ENCODE peak calls at places on chromosomes 13 and 19, in eight cellular contexts. E is right lobe of liver; R is esophagus squamous epithelium; D is heart right ventricle; B is IMR-90; U is Peyer's patch; Z is mucosa of descending colon; H is CD8-positive, alpha-beta T cell. A is an unnamed sample.

GRCh38 chr19:29479941-29480340 is 45.9 kb upstream of the VSTM2B start:
- DNase-seq in E (no peak), R (no peak), D (no peak), B (no peak), U (no peak), Z (no peak), H (no peak), A (no peak)

GRCh38 chr19:38534574-38534973 is 83.2 kb downstream of the MAP4K1 start:
- DNase-seq in E (no peak), R (no peak), D (no peak), B (no peak), U (no peak), Z (no peak), H (no peak), A (no peak)

GRCh38 chr19:13885826-13886365 is 9.0 kb downstream of the NANOS3 start:
- DNase-seq in E (no peak), R (no peak), D (no peak), B (no peak), U (no peak), Z (no peak), H (no peak), A (no peak)

GRCh38 chr13:29279859-29280258 is 315.6 kb downstream of the SLC7A1 start:
- DNase-seq in E (no peak), R (no peak), D (no peak), B (no peak), U (no peak), Z (no peak), H (no peak), A (no peak)

GRCh38 chr13:50387124-50387581 is 371.9 kb downstream of the KCNRG start:
- DNase-seq in E (peak; percentile 92), R (no peak), D (peak; percentile 52), B (peak; percentile 42), U (no peak), Z (peak; percentile 56), H (no peak), A (peak; percentile 53)

GRCh38 chr19:41870401-41870873 is 6.6 kb upstream of the CD79A start:
- DNase-seq in E (no peak), R (no peak), D (no peak), B (peak; percentile 61), U (no peak), Z (peak; percentile 22), H (no peak), A (no peak)

GRCh38 chr19:39247701-39248664 is 673 bp downstream of the IFNL4 start:
- DNase-seq in E (no peak), R (no peak), D (no peak), B (no peak), U (no peak), Z (no peak), H (no peak), A (no peak)

GRCh38 chr19:3849787-3850186 is 19.1 kb downstream of the ZFR2 start:
- DNase-seq in E (no peak), R (no peak), D (no peak), B (no peak), U (no peak), Z (no peak), H (no peak), A (no peak)

GRCh38 chr19:40457048-40457447 is 8.5 kb downstream of the BLVRB start:
- DNase-seq in E (no peak), R (no peak), D (no peak), B (no peak), U (no peak), Z (no peak), H (no peak), A (no peak)

GRCh38 chr13:51355217-51355616 is 15.7 kb downstream of the SERPINE3 start:
- DNase-seq in E (no peak), R (no peak), D (no peak), B (no peak), U (no peak), Z (no peak), H (no peak), A (no peak)

GRCh38 chr19:1430201-1430621 is 8.0 kb upstream of the RPS15 start:
- DNase-seq in E (no peak), R (no peak), D (no peak), B (no peak), U (no peak), Z (peak; percentile 51), H (no peak), A (no peak)

GRCh38 chr13:101523732-101524131 is 71.3 kb downstream of the ITGBL1 start:
- DNase-seq in E (no peak), R (no peak), D (no peak), B (peak; percentile 84), U (no peak), Z (no peak), H (no peak), A (no peak)

GRCh38 chr13:63490149-63490548 is 2074.5 kb upstream of the PCDH20 start:
- DNase-seq in E (no peak), R (no peak), D (no peak), B (no peak), U (no peak), Z (no peak), H (no peak), A (no peak)

GRCh38 chr13:73275163-73275562 is 216.4 kb downstream of the KLF5 start:
- DNase-seq in E (no peak), R (no peak), D (no peak), B (no peak), U (no peak), Z (no peak), H (no peak), A (no peak)

GRCh38 chr13:48043789-48044503 is 6.4 kb downstream of the NUDT15 start:
- DNase-seq in E (no peak), R (no peak), D (no peak), B (peak; percentile 73), U (no peak), Z (no peak), H (no peak), A (no peak)

GRCh38 chr19:49363265-49364082 is at the start of gene DKKL1:
- DNase-seq in E (peak; percentile 98), R (peak; percentile 67), D (peak; percentile 100), B (peak; percentile 99), U (peak; percentile 96), Z (peak; percentile 99), H (peak; percentile 48), A (peak; percentile 96)
- TF ChIP-seq CTCF in E (no peak), R (peak; percentile 38), D (no peak), B (peak; percentile 31), U (no peak), Z (no peak), H (no peak), A (no peak)

DNA sequence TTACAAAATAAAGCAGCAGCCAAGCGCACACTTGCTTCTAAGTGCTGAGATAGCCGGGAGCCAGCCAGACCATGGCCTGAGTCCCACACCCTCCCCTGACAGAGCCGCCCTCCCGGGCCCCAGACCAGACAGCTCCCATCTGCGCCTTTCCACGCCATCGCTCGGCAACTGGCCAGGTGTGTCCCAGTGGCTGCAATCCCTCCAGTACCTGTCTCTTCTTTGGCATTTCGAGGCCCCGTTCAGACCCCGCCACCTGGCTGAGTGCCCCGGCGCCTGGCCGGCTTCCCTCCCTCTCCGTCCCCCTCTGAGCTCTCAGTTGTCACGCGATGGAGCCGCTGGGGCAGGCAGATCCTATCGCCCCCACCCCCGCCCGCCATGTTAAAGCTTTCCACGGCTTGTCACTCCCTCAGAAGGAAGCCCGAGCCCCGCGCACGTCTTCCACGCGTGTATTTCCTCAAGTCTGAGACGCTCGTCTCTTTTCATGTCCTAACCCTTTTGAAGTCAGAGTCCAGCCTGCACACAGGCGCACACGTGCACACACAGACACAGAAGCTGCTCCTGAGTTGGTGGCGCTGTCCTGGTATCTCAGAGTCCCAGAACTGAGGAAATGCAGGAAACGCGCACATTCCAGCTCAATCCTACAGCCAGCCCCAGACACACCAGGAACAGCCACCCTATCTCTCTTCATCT is 7.9 kb downstream of the MLLT1 start:
- DNase-seq in E (peak; percentile 97), R (no peak), D (peak; percentile 92), B (peak; percentile 74), U (peak; percentile 62), Z (peak; percentile 72), H (no peak), A (no peak)
- H3K4me1 ChIP-seq in E (peaks cover 85% of the 10 kb centered on the region), R (peaks cover 80% of the 10 kb centered on the region), D (peaks cover 66% of the 10 kb centered on the region), B (peaks cover 53% of the 10 kb centered on the region), U (no peaks in the 10 kb centered on the region), Z (peaks cover 24% of the 10 kb centered on the region), H (peaks cover 17% of the 10 kb centered on the region), A (no peaks in the 10 kb centered on the region)

GRCh38 chr13:97849305-97849704 is 104.2 kb upstream of the IPO5 start:
- DNase-seq in E (no peak), R (no peak), D (no peak), B (peak; percentile 52), U (no peak), Z (no peak), H (no peak), A (peak; percentile 46)
- TF ChIP-seq CTCF in E (peak; percentile 36), R (no peak), D (no peak), B (peak; percentile 58), U (no peak), Z (no peak), H (no peak), A (peak; percentile 38)

GRCh38 chr13:40611635-40612422 is 54.6 kb downstream of the FOXO1 start:
- DNase-seq in E (no peak), R (no peak), D (no peak), B (no peak), U (no peak), Z (no peak), H (no peak), A (no peak)
- H3K4me1 ChIP-seq in E (peaks cover 9% of the 10 kb centered on the region), R (peaks cover 46% of the 10 kb centered on the region), D (peaks cover 67% of the 10 kb centered on the region), B (no peaks in the 10 kb centered on the region), U (no peaks in the 10 kb centered on the region), Z (peaks cover 41% of the 10 kb centered on the region), H (peaks cover 96% of the 10 kb centered on the region), A (no peaks in the 10 kb centered on the region)

GRCh38 chr13:67366533-67366932 is 136.4 kb upstream of the PCDH9 start:
- DNase-seq in E (no peak), R (no peak), D (no peak), B (peak; percentile 50), U (no peak), Z (no peak), H (no peak), A (no peak)
- TF ChIP-seq CTCF in E (no peak), R (no peak), D (no peak), B (peak; percentile 31), U (no peak), Z (no peak), H (no peak), A (peak; percentile 26)

DNA sequence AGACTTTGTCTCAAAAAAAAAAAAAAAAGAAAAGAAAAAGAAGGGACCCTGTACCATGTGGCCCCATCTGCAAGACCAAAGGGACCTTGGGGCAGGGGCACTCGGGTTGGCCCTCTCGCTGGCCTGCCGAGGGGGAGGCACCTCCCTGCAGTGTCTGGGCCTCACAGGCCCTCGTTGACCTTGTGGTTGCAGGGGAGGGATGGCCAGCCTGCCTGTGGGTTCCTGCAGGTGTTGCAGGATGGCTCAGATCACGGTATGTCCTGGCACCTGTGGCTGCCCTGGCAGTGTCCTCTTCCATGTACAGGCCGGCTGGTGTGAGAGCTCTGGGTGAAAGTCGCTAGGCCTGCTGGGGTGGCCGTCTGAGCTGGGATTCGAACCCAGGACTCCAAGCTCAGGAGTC is 4.7 kb upstream of the PGLS start:
- DNase-seq in E (no peak), R (no peak), D (no peak), B (no peak), U (no peak), Z (no peak), H (no peak), A (no peak)
- H3K4me1 ChIP-seq in E (peaks cover 4% of the 10 kb centered on the region), R (peaks cover 17% of the 10 kb centered on the region), D (peaks cover 19% of the 10 kb centered on the region), B (peaks cover 10% of the 10 kb centered on the region), U (peaks cover 4% of the 10 kb centered on the region), Z (peaks cover 8% of the 10 kb centered on the region), H (peaks cover 14% of the 10 kb centered on the region), A (peaks cover 5% of the 10 kb centered on the region)

GRCh38 chr19:10846500-10847202 is 1.6 kb upstream of the C19orf38 start:
- DNase-seq in E (no peak), R (no peak), D (no peak), B (no peak), U (no peak), Z (no peak), H (no peak), A (no peak)
- TF ChIP-seq CTCF in E (no peak), R (no peak), D (no peak), B (no peak), U (no peak), Z (no peak), H (no peak), A (no peak)

GRCh38 chr13:33973194-33973593 is 155.2 kb downstream of the RFC3 start:
- DNase-seq in E (no peak), R (no peak), D (no peak), B (no peak), U (no peak), Z (no peak), H (no peak), A (no peak)
- H3K4me1 ChIP-seq in E (no peaks in the 10 kb centered on the region), R (no peaks in the 10 kb centered on the region), D (no peaks in the 10 kb centered on the region), B (no peaks in the 10 kb centered on the region), U (no peaks in the 10 kb centered on the region), Z (no peaks in the 10 kb centered on the region), H (no peaks in the 10 kb centered on the region), A (no peaks in the 10 kb centered on the region)